ENCODE peak calls at places on chromosomes 16 and 17, in four cellular contexts. P is activated B cell treated with CpG ODN at 0.5 μM for 24 hours, F is left lung, U is skeletal muscle cell. X is an unnamed sample.

GRCh38 chr17:49995055-49995738 is at the start of gene DLX3:
- DNase-seq in U (peak), P (no peak), F (peak), X (no peak)

GRCh38 chr16:75340715-75341500 is 89.5 kb upstream of the BCAR1 start:
- DNase-seq in U (no peak), P (no peak), F (no peak), X (no peak)

GRCh38 chr16:49961087-49961486 is 63.9 kb upstream of the CNEP1R1 start:
- DNase-seq in U (no peak), P (no peak), F (no peak), X (no peak)

GRCh38 chr17:1931759-1932579 is 93.2 kb downstream of the RTN4RL1 start:
- DNase-seq in P (no peak), F (no peak), U (no peak), X (no peak)

GRCh38 chr17:67569873-67570272 is 147.9 kb upstream of the NOL11 start:
- DNase-seq in U (no peak), P (no peak), F (no peak), X (no peak)

GRCh38 chr17:4560837-4561241 is 462 bp upstream of the GGT6 start:
- DNase-seq in F (no peak), U (peak), P (no peak), X (no peak)

GRCh38 chr16:68528686-68529379 is 10.3 kb upstream of the ZFP90 start:
- DNase-seq in P (peak), F (peak), U (peak), X (no peak)

GRCh38 chr16:81276323-81276722 is 37.8 kb downstream of the BCO1 start:
- DNase-seq in U (no peak), F (no peak), P (no peak), X (no peak)

GRCh38 chr17:13393841-13394710 is 207.7 kb downstream of the HS3ST3A1 start:
- DNase-seq in U (peak), F (no peak), P (no peak), X (no peak)

GRCh38 chr17:7559307-7560171 is 989 bp downstream of the TNFSF13 start:
- DNase-seq in P (no peak), F (no peak), U (no peak), X (no peak)

GRCh38 chr16:11676799-11677198 is 8.5 kb downstream of the SNN start:
- DNase-seq in U (no peak), F (no peak), P (no peak), X (no peak)

GRCh38 chr16:89121691-89122321 is 28.2 kb downstream of the ACSF3 start:
- DNase-seq in P (no peak), U (no peak), F (no peak), X (no peak)

GRCh38 chr17:75755205-75755901 is 9.6 kb downstream of the GALK1 start:
- DNase-seq in P (no peak), U (no peak), F (peak), X (no peak)

GRCh38 chr16:86565644-86566511 is 751 bp upstream of the FOXC2 start:
- DNase-seq in P (no peak), U (no peak), F (peak), X (no peak)

GRCh38 chr17:7408863-7409262 is 1.2 kb downstream of the NLGN2 start:
- DNase-seq in F (no peak), P (no peak), U (no peak), X (no peak)

GRCh38 chr16:58032710-58033293 is 7.2 kb downstream of the MMP15 start:
- DNase-seq in F (peak), U (no peak), P (no peak), X (no peak)

GRCh38 chr17:81900181-81900820 is 1.7 kb upstream of the NPB start:
- DNase-seq in U (no peak), F (no peak), P (no peak), X (no peak)

GRCh38 chr17:57674894-57675293 is 70.2 kb downstream of the CCDC182 start:
- DNase-seq in F (no peak), U (no peak), P (no peak), X (no peak)

GRCh38 chr16:48597563-48598392 is 12.2 kb downstream of the N4BP1 start:
- DNase-seq in F (no peak), P (no peak), U (no peak), X (no peak)

GRCh38 chr17:14619821-14620220 is 318.9 kb downstream of the HS3ST3B1 start:
- DNase-seq in P (no peak), F (no peak), U (no peak), X (no peak)

GRCh38 chr16:75236232-75236631 is 15.2 kb downstream of the BCAR1 start:
- DNase-seq in F (no peak), P (no peak), U (no peak), X (no peak)

GRCh38 chr16:89455178-89455577 is 35.2 kb downstream of the ANKRD11 start:
- DNase-seq in U (no peak), P (no peak), F (no peak), X (no peak)

GRCh38 chr16:85256190-85256739 is 144.0 kb upstream of the CIBAR2 start:
- DNase-seq in F (peak), P (no peak), U (no peak), X (no peak)

GRCh38 chr16:83969771-83970429 is 1.9 kb downstream of the NECAB2 start:
- DNase-seq in P (no peak), U (no peak), F (peak), X (no peak)

GRCh38 chr17:73165616-73166404 is 1.0 kb downstream of the SSTR2 start:
- DNase-seq in U (no peak), P (no peak), F (no peak), X (no peak)

GRCh38 chr16:16996830-16997229 is 473.9 kb downstream of the XYLT1 start:
- DNase-seq in P (no peak), F (no peak), U (no peak), X (no peak)

GRCh38 chr16:66459878-66460277 is 32.8 kb downstream of the BEAN1 start:
- DNase-seq in U (no peak), F (no peak), P (no peak), X (peak)

GRCh38 chr17:41307647-41308046 is 1.5 kb downstream of the KRTAP16-1 start:
- DNase-seq in U (no peak), P (no peak), F (peak), X (no peak)

GRCh38 chr17:68592004-68592403 is 9.2 kb downstream of the FAM20A start:
- DNase-seq in U (no peak), F (no peak), P (no peak), X (no peak)

GRCh38 chr16:66289986-66290385 is 76.5 kb upstream of the CDH5 start:
- DNase-seq in U (no peak), P (no peak), F (no peak), X (no peak)

GRCh38 chr16:84909686-84910085 is 89.9 kb downstream of the CRISPLD2 start:
- DNase-seq in F (no peak), U (no peak), P (no peak), X (no peak)

GRCh38 chr16:709651-710499 is 4.3 kb upstream of the FBXL16 start:
- DNase-seq in U (peak), F (no peak), P (no peak), X (no peak)

GRCh38 chr16:26605872-26606271 is 460.9 kb upstream of the C16orf82 start:
- DNase-seq in U (no peak), P (no peak), F (no peak), X (no peak)

GRCh38 chr17:67606896-67607604 is 110.7 kb upstream of the NOL11 start:
- DNase-seq in U (no peak), F (no peak), P (no peak), X (no peak)

GRCh38 chr17:59347975-59348391 is 16.5 kb downstream of the YPEL2 start:
- DNase-seq in P (no peak), U (no peak), F (no peak), X (no peak)

GRCh38 chr16:15493416-15494181 is 59.2 kb downstream of the BMERB1 start:
- DNase-seq in P (no peak), F (no peak), U (peak), X (no peak)

GRCh38 chr17:64091571-64091970 is 38.4 kb downstream of the ERN1 start:
- DNase-seq in U (no peak), P (no peak), F (no peak), X (no peak)

GRCh38 chr16:88782454-88783390 is 2.3 kb downstream of the PIEZO1 start:
- DNase-seq in P (no peak), U (no peak), F (peak), X (no peak)

GRCh38 chr17:10061131-10061581 is 137.2 kb downstream of the GAS7 start:
- DNase-seq in U (no peak), F (no peak), P (no peak), X (no peak)

X was measured in iPS DF 19.7.